ENCODE peak calls at places on chromosomes 7 and 10, in four cellular contexts. D is MM.1S, J is heart left ventricle, S is GM23338. G is an unnamed sample.
A peak's percentile ranks its signal among the peaks of the same experiment; 100 is the strongest.

GRCh38 chr7:143929224-143929920 is 5.7 kb upstream of the OR2F2 start:
- DNase-seq in D (no peak), J (no peak), S (no peak), G (no peak)

GRCh38 chr7:70092314-70093303 is 494.3 kb downstream of the AUTS2 start:
- DNase-seq in J (peak; percentile 30), S (no peak), D (no peak), G (no peak)

GRCh38 chr10:110857265-110858158 is 14.2 kb upstream of the PDCD4 start:
- DNase-seq in D (peak; percentile 57), S (no peak), J (no peak), G (peak; percentile 71)

GRCh38 chr7:41628926-41629325 is 74.0 kb downstream of the INHBA start:
- DNase-seq in D (peak; percentile 27), S (peak; percentile 31), J (peak; percentile 19), G (no peak)

GRCh38 chr10:81949283-81949682 is 74.3 kb downstream of the NRG3 start:
- DNase-seq in D (no peak), S (no peak), J (no peak), G (no peak)

GRCh38 chr10:13894412-13895093 is 307.8 kb downstream of the PRPF18 start:
- DNase-seq in D (no peak), J (no peak), S (no peak), G (no peak)

GRCh38 chr10:20885678-20886077 is 11.4 kb downstream of the NEBL start:
- DNase-seq in D (peak; percentile 81), J (no peak), S (no peak), G (no peak)

GRCh38 chr10:50152792-50153272 is 85.1 kb downstream of the WASHC2A start:
- DNase-seq in J (peak; percentile 17), D (no peak), S (peak; percentile 80), G (no peak)

GRCh38 chr7:11239311-11239710 is 265.6 kb downstream of the PHF14 start:
- DNase-seq in D (no peak), J (no peak), S (no peak), G (no peak)

GRCh38 chr10:106387063-106387462 is 777.4 kb downstream of the SORCS1 start:
- DNase-seq in D (no peak), J (no peak), S (no peak), G (no peak)

GRCh38 chr10:98097175-98097574 is 37.3 kb upstream of the R3HCC1L start:
- DNase-seq in J (no peak), D (no peak), S (no peak), G (no peak)

GRCh38 chr10:511849-512191 is 177.6 kb downstream of the DIP2C start:
- DNase-seq in D (no peak), J (no peak), S (no peak), G (no peak)

GRCh38 chr7:105887569-105888199 is 11.3 kb upstream of the ATXN7L1 start:
- DNase-seq in S (no peak), J (no peak), D (no peak), G (no peak)

GRCh38 chr7:142111509-142111908 is at the start of gene MGAM2:
- DNase-seq in D (no peak), J (no peak), S (no peak), G (no peak)

GRCh38 chr10:132465193-132465888 is 68.3 kb downstream of the PWWP2B start:
- DNase-seq in J (no peak), S (peak; percentile 73), D (no peak), G (no peak)

GRCh38 chr10:69750011-69750373 is 51.7 kb upstream of the COL13A1 start:
- DNase-seq in J (no peak), S (no peak), D (no peak), G (no peak)

GRCh38 chr10:72611783-72612182 is 14.1 kb downstream of the MICU1 start:
- DNase-seq in D (peak; percentile 10), S (no peak), J (no peak), G (no peak)

GRCh38 chr7:44087914-44088838 is 5.8 kb upstream of the POLM start:
- DNase-seq in J (peak; percentile 73), S (no peak), D (no peak), G (no peak)

GRCh38 chr7:149573519-149573918 is 75.9 kb upstream of the ZNF746 start:
- DNase-seq in S (peak; percentile 37), D (no peak), J (no peak), G (no peak)

GRCh38 chr10:119849031-119849789 is 23.4 kb downstream of the MCMBP start:
- DNase-seq in J (no peak), S (no peak), D (no peak), G (no peak)

GRCh38 chr7:75850222-75850621 is 28.6 kb upstream of the RHBDD2 start:
- DNase-seq in J (no peak), D (no peak), S (no peak), G (no peak)

GRCh38 chr10:75707080-75707840 is 275.8 kb downstream of the LRMDA start:
- DNase-seq in J (no peak), S (peak; percentile 6), D (no peak), G (no peak)

GRCh38 chr7:79716329-79716728 is 262.9 kb upstream of the MAGI2 start:
- DNase-seq in D (no peak), S (no peak), J (no peak), G (no peak)

GRCh38 chr10:30784521-30784895 is 155.0 kb upstream of the LYZL2 start:
- DNase-seq in D (peak; percentile 44), J (no peak), S (no peak), G (no peak)

GRCh38 chr10:30784896-30785605 is 155.5 kb upstream of the LYZL2 start:
- DNase-seq in S (peak; percentile 94), J (peak; percentile 85), D (peak; percentile 18), G (peak; percentile 15)

GRCh38 chr10:30782543-30783461 is 153.2 kb upstream of the LYZL2 start:
- DNase-seq in S (no peak), D (peak; percentile 86), J (no peak), G (no peak)

GRCh38 chr10:30786131-30786530 is 156.6 kb upstream of the LYZL2 start:
- DNase-seq in J (no peak), D (no peak), S (no peak), G (no peak)

DNA sequence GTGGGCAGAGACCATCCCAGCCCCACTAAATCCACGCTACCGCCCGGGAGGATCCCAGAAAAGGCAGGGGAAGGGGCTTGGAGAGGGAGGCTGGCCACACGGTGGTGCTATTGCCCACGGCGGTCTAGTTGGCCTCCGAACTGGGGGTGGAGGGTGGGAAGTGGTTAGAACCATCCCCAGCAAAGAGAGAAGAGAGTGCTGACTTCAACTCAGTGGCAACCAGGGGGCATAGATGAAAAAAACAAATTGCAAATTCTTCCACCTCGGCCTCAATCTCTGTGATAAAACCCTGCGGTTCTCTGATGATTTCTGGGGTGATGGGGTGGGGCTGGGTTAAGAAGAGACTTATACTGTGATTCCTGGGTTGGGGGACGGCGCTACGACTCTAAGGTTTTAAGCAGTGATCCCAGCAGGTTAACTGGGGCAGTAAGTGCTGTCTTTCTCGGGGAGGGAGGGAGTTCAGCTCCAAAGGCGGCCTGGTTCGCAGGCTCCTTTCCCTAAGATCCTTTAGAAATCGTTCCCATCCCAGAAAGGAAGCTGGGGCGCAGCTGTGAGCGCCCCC is 154.5 kb upstream of the LYZL2 start:
- DNase-seq in J (peak; percentile 88), S (peak; percentile 93), D (peak; percentile 88), G (peak; percentile 82)
- H3K27ac ChIP-seq in J (peak overlapping the region; percentile 98), S (peak overlapping the region; percentile 86), D (peak overlapping the region; percentile 65), G (peak overlapping the region; percentile 12)

GRCh38 chr7:27146491-27147210 is 923 bp downstream of the HOXA6 start:
- DNase-seq in S (peak; percentile 8), J (no peak), D (no peak), G (no peak)
- H3K27me3 ChIP-seq in S (peaks cover 100% of the 10 kb centered on the region), J (peaks cover 100% of the 10 kb centered on the region), D (peaks cover 41% of the 10 kb centered on the region), G (peaks cover 52% of the 10 kb centered on the region)

GRCh38 chr10:12707461-12708185 is 293.9 kb downstream of the CCDC3 start:
- DNase-seq in J (peak; percentile 60), S (peak; percentile 70), D (peak; percentile 27), G (no peak)

GRCh38 chr10:12710594-12711343 is 290.7 kb downstream of the CCDC3 start:
- DNase-seq in D (peak; percentile 79), S (peak; percentile 84), J (peak; percentile 69), G (peak; percentile 73)

GRCh38 chr10:12709516-12709915 is 292.0 kb downstream of the CCDC3 start:
- DNase-seq in D (no peak), J (no peak), S (no peak), G (no peak)

GRCh38 chr10:12710157-12710556 is 291.4 kb downstream of the CCDC3 start:
- DNase-seq in J (no peak), S (no peak), D (no peak), G (no peak)

DNA sequence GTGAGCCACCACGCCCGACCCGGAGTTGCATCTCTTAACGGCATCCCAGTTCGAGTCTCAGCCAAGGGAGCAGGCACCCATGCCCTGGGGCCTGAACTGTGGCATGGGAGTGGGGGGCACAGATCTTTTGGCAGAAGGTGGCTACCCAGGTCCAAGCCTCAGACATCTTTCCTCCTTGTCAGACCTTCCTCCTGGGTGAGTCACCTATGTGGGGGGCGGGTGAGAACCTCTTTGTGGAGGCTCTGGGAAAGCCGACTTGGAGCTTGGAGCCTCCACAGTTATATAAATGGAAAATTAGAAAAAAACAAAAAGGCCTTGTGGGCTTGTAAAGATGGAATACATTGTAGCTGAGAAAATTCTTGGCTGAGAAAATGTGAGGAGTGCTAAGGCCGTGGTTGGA is 292.6 kb downstream of the CCDC3 start:
- DNase-seq in J (no peak), S (no peak), D (no peak), G (no peak)
- H3K4me1 ChIP-seq in J (peaks cover 18% of the 10 kb centered on the region), S (peaks cover 18% of the 10 kb centered on the region), D (peaks cover 16% of the 10 kb centered on the region), G (peaks cover 4% of the 10 kb centered on the region)

DNA sequence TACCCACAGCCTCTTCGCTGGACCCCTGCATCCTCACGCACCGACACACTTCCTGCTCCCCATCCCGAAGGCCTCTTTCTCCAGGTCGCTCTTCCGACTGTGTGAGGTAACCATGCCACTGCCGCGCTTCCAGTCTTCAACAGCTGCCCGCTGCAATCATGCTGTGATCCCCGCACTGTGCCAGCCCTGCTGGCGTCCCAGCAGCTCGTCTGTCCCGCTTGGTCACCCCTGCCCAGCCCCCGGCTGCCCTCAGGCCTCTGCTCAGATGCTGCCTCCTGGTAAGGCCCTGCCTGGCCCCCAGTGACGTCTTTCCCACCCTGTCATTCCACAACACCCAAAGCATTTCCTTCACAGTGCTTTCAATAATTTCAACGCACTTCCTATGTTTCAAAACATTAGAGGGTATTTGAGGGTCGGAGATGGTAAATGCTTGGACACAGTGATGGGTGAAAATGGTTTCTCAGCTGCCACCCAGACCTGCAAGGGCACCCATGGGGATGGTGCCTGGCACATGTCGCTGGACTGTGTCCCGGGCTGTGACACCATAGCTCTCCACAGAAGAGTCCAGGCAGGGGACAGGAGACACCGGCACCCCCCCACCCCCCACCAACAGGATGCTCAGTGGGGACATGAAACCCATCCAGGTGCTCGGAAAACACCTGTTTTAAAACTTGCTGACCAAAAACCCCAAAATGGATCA is 125.2 kb downstream of the MAD1L1 start:
- DNase-seq in S (no peak), D (no peak), J (no peak), G (no peak)
- H3K27ac ChIP-seq in S (no peak overlapping the region), D (no peak overlapping the region), J (no peak overlapping the region), G (no peak overlapping the region)

GRCh38 chr7:31119249-31119648 is 67.1 kb downstream of the ADCYAP1R1 start:
- DNase-seq in D (no peak), J (peak; percentile 6), S (no peak), G (no peak)
- H3K27me3 ChIP-seq in D (no peaks in the 10 kb centered on the region), J (no peaks in the 10 kb centered on the region), S (no peaks in the 10 kb centered on the region), G (no peaks in the 10 kb centered on the region)

DNA sequence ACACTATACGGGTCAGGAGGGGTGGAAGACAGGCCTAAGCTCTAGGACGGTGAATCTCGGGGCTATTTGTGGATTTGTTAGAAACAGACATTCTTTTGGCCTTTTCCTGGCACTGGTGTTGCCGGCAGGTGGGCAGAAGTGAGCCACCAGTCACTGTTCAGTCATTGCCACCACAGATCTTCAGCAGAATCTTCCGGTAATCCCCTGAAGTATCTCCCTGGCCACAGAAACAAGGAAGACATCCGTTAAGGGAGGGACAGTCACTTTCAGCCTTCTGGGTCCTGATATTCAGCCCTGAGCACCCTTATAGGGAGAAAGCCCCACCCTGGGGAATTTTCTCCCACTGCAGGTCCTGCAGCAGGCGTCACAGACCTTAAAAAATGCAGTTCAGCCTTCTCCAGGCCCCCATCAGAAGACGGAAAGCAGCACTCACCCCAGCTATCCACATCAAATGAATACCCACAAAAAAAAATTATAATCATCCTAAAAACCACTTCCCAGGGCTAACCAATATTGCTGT is 23.2 kb downstream of the PLAC9 start:
- DNase-seq in J (no peak), S (no peak), D (no peak), G (no peak)
- H3K4me1 ChIP-seq in J (peaks cover 43% of the 10 kb centered on the region), S (no peaks in the 10 kb centered on the region), D (no peaks in the 10 kb centered on the region), G (no peaks in the 10 kb centered on the region)